ENCODE peak calls at places on chromosomes 2 and 18, in six cellular contexts. I is K562, T is H1, U is HepG2, K is HCT116, G is SK-N-SH. Y is an unnamed sample.

GRCh38 chr2:101517753-101518152 is 42.8 kb upstream of the RFX8 start:
- DNase-seq in I (no peak), T (no peak), U (peak; percentile 45), K (no peak), G (no peak), Y (no peak)

GRCh38 chr2:75605770-75606535 is 40.6 kb upstream of the MRPL19 start:
- DNase-seq in I (no peak), T (no peak), U (peak; percentile 69), K (no peak), G (no peak), Y (no peak)

GRCh38 chr2:195445639-195446038 is 211.4 kb upstream of the SLC39A10 start:
- DNase-seq in I (no peak), T (no peak), U (no peak), K (no peak), G (no peak), Y (no peak)

GRCh38 chr2:227889336-227889735 is 17.9 kb downstream of the DAW1 start:
- DNase-seq in I (no peak), T (no peak), U (no peak), K (no peak), G (no peak), Y (no peak)

GRCh38 chr2:73979021-73979420 is 5.7 kb upstream of the TET3 start:
- DNase-seq in I (no peak), T (no peak), U (no peak), K (no peak), G (no peak), Y (no peak)

GRCh38 chr18:74163019-74163656 is 14.8 kb downstream of the TIMM21 start:
- DNase-seq in I (no peak), T (no peak), U (no peak), K (no peak), G (no peak), Y (no peak)

GRCh38 chr2:133504566-133505505 is 63.4 kb downstream of the NCKAP5 start:
- DNase-seq in I (no peak), T (no peak), U (no peak), K (no peak), G (no peak), Y (peak; percentile 96)

GRCh38 chr2:203636896-203637818 is 69.3 kb upstream of the CD28 start:
- DNase-seq in I (no peak), T (no peak), U (no peak), K (no peak), G (no peak), Y (peak; percentile 49)

GRCh38 chr18:13067966-13068365 is 76.8 kb downstream of the CEP192 start:
- DNase-seq in I (no peak), T (no peak), U (no peak), K (no peak), G (no peak), Y (no peak)

GRCh38 chr2:69547984-69548715 is 95.4 kb downstream of the AAK1 start:
- DNase-seq in I (no peak), T (no peak), U (no peak), K (no peak), G (no peak), Y (no peak)

GRCh38 chr18:48623468-48624220 is 84.8 kb downstream of the CTIF start:
- DNase-seq in I (peak; percentile 11), T (no peak), U (no peak), K (no peak), G (no peak), Y (peak; percentile 4)

GRCh38 chr2:28296243-28296642 is 96.4 kb upstream of the FOSL2 start:
- DNase-seq in I (no peak), T (no peak), U (no peak), K (peak; percentile 21), G (no peak), Y (no peak)

GRCh38 chr2:16217271-16217670 is 276.9 kb downstream of the MYCN start:
- DNase-seq in I (no peak), T (no peak), U (no peak), K (no peak), G (no peak), Y (no peak)

GRCh38 chr2:229419158-229419557 is 148.1 kb upstream of the PID1 start:
- DNase-seq in I (no peak), T (no peak), U (no peak), K (no peak), G (peak; percentile 4), Y (no peak)

GRCh38 chr18:8349608-8350323 is 259.5 kb upstream of the RAB12 start:
- DNase-seq in I (no peak), T (no peak), U (peak; percentile 37), K (no peak), G (no peak), Y (no peak)

GRCh38 chr2:174192664-174193063 is 55.7 kb downstream of the OLA1 start:
- DNase-seq in I (no peak), T (no peak), U (no peak), K (no peak), G (no peak), Y (no peak)

GRCh38 chr18:35693829-35694228 is 112.3 kb downstream of the GALNT1 start:
- DNase-seq in I (no peak), T (no peak), U (no peak), K (no peak), G (no peak), Y (no peak)

GRCh38 chr18:80109676-80110078 is 615 bp downstream of the ADNP2 start:
- DNase-seq in I (no peak), T (no peak), U (no peak), K (no peak), G (peak; percentile 87), Y (peak; percentile 24)
- TF ChIP-seq JUND in I (no peak), T (no peak), U (no peak), K (no peak), G (no peak), Y (no peak)

DNA sequence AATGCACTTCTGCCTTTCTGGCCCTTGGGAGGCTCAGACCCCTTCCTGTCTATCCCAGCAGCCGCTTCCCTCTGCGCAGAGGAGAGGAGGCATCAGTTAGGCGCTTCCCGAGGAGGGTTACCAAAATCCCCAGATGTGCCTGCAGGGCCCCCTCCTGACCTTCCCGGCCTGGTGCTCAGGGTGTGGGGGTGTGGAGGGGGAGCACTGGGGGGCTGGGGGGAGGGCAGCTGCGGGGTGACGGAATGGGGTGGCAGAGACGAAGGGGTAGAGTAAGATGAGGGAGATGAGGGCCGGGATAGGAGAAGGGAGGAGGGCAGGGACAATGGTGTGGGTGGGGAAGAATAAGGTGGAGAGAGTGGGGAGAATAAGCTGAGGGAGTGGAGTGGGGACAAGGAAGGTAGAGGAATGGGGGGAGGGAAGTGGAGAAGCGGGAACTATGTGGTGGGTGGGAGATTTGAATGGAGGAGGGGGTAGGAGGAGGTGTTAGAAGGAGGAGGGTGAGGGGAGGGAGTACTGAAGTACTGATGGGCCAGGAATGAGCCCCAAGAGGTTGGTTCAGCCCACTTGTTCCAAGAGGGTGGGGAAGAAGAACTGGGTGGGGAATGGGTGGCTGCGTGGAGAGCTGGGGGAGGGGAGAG is 6.5 kb upstream of the ZAP70 start:
- DNase-seq in I (no peak), T (no peak), U (no peak), K (no peak), G (no peak), Y (no peak)
- TF ChIP-seq JUND in I (no peak), T (no peak), U (no peak), K (no peak), G (no peak), Y (no peak)

DNA sequence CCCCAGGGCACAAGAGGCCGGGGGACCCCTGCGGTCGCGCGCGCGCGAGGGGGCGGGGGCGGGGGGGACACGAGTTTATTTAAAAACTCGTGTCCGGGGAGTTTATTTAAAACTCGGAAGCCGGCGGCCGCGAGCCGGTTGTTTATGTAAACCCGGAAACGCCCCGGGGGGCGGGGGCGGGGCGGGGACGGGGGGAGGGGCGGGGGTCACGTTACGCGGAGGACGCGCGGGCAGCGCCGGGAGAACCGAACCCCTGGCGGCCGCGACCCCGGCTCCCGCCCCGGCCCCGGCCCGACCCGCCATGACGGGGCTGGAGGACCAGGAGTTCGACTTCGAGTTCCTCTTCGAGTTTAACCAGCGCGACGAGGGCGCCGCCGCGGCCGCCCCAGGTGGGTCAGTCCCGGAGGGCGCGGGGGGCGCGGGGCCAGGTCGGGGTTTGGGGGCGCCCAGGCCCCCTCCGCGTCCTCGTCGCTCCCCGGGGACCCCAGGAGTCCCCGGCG is 4.4 kb downstream of the NFATC1 start:
- DNase-seq in I (peak; percentile 66), T (no peak), U (no peak), K (no peak), G (no peak), Y (peak; percentile 86)
- TF ChIP-seq JUND in I (no peak), T (no peak), U (no peak), K (no peak), G (no peak), Y (no peak)

GRCh38 chr18:63409301-63409700 is 13.0 kb downstream of the VPS4B start:
- DNase-seq in I (no peak), T (no peak), U (no peak), K (no peak), G (no peak), Y (no peak)
- TF ChIP-seq JUND in I (no peak), T (no peak), U (no peak), K (no peak), G (no peak), Y (no peak)

GRCh38 chr18:58557013-58557435 is 71.9 kb downstream of the ALPK2 start:
- DNase-seq in I (no peak), T (no peak), U (no peak), K (no peak), G (no peak), Y (no peak)
- TF ChIP-seq JUND in I (no peak), T (no peak), U (no peak), K (no peak), G (no peak), Y (no peak)

GRCh38 chr2:200373973-200374416 is 67.5 kb downstream of the SPATS2L start:
- DNase-seq in I (no peak), T (no peak), U (peak; percentile 25), K (no peak), G (no peak), Y (no peak)
- TF ChIP-seq JUND in I (no peak), T (no peak), U (no peak), K (no peak), G (no peak), Y (no peak)

DNA sequence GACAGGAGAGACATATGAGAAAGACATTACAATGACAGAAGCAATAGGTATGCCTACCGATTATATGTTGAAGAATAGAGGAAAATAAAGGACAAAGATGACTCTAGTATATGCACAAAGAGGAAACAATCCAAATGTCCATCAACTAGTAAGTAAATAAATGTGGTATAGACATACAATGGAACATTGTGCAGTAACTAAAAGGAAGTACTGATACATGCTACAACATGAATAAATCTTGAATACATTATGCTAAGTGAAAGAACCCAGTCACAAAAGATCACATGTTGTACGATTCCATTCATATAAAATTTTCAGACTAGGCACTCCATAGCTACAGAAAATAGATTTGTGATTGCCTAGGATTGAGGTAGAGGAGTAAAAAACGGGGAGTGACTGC is 28.5 kb upstream of the PGAP1 start:
- DNase-seq in I (no peak), T (no peak), U (no peak), K (no peak), G (no peak), Y (no peak)
- TF ChIP-seq JUND in I (no peak), T (no peak), U (no peak), K (no peak), G (no peak), Y (no peak)

Y was measured in T47D.